ENCODE peak calls at places on chromosome 15, in four cellular contexts. One of them, this sample, is unnamed. For H3K36me3, the result is how much of the 10 kb centered on the place peaks cover.

GRCh38 chr15:74752486-74753395 is 4.1 kb downstream of the CYP1A2 start:
- DNase-seq in GM12878: no peak
- DNase-seq in ovary: no peak
- DNase-seq in K562: no peak
- DNase-seq in this sample: no peak

GRCh38 chr15:92654662-92655061 is 913 bp downstream of the FAM174B start:
- DNase-seq in GM12878: no peak
- DNase-seq in ovary: no peak
- DNase-seq in K562: no peak
- DNase-seq in this sample: no peak

GRCh38 chr15:51536965-51537574 is 85.5 kb downstream of the DMXL2 start:
- DNase-seq in GM12878: no peak
- DNase-seq in ovary: no peak
- DNase-seq in K562: peak
- DNase-seq in this sample: no peak

GRCh38 chr15:77418341-77419049 is 1.4 kb downstream of the PEAK1 start:
- DNase-seq in GM12878: no peak
- DNase-seq in ovary: no peak
- DNase-seq in K562: no peak
- DNase-seq in this sample: no peak

GRCh38 chr15:56180851-56181250 is 62.8 kb downstream of the RFX7 start:
- DNase-seq in GM12878: no peak
- DNase-seq in ovary: no peak
- DNase-seq in K562: no peak
- DNase-seq in this sample: no peak

GRCh38 chr15:65132841-65133549 is 613 bp downstream of the PDCD7 start:
- DNase-seq in GM12878: no peak
- DNase-seq in ovary: no peak
- DNase-seq in K562: peak
- DNase-seq in this sample: peak

GRCh38 chr15:54820098-54820497 is 376.6 kb downstream of the RSL24D1 start:
- DNase-seq in GM12878: no peak
- DNase-seq in ovary: no peak
- DNase-seq in K562: no peak
- DNase-seq in this sample: no peak

GRCh38 chr15:78000089-78000926 is 77.2 kb downstream of the TBC1D2B start:
- DNase-seq in GM12878: no peak
- DNase-seq in ovary: peak
- DNase-seq in K562: peak
- DNase-seq in this sample: peak

GRCh38 chr15:100623301-100623700 is 20.9 kb downstream of the ASB7 start:
- DNase-seq in GM12878: no peak
- DNase-seq in ovary: no peak
- DNase-seq in K562: no peak
- DNase-seq in this sample: no peak

GRCh38 chr15:66154581-66154980 is 99.0 kb downstream of the MEGF11 start:
- DNase-seq in GM12878: no peak
- DNase-seq in ovary: no peak
- DNase-seq in K562: no peak
- DNase-seq in this sample: no peak

DNA sequence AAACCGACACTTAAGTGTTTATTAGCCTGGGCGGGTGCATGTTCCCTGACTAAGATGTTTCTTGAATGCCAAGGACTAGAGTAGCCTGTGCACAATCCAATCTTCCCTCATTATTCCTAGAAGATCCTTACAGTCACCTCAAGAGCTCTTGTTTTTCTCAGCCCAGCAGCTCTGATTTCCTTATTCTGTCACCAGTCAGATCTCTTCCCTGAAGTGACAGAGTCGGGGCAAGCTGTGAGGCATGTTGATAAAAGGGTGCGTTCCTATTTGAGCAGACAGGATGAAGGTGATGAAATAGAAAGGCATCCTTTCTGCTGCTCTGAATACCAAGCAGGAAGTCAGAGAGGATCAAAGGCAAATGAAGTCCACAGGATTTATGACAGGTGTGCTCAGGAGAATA is 125.6 kb upstream of the MCTP2 start:
- DNase-seq in GM12878: no peak
- DNase-seq in ovary: no peak
- DNase-seq in K562: no peak
- DNase-seq in this sample: no peak
- TF ChIP-seq EP300 in GM12878: no peak
- TF ChIP-seq EP300 in ovary: no peak
- TF ChIP-seq EP300 in K562: no peak
- TF ChIP-seq EP300 in this sample: no peak

DNA sequence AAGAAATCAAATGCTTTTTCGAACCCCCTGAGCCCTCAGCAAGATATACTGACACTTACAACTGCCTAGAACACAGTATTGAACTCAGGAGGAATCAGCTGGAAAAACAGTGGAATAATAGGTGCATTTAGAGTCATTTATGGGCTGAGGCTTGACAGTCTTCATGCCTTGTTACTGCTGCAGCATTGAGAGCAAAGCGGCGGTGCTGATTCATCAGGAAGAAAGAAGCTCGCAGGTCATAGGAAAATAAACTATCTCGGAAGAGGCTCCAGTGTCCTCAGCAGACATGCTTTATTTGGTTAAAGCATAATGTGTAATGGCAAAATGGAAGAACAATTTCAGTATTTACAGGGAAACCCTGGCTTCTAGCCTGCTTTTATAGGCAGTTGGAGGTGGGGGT is 30.1 kb upstream of the NEO1 start:
- DNase-seq in GM12878: no peak
- DNase-seq in ovary: no peak
- DNase-seq in K562: no peak
- DNase-seq in this sample: no peak
- H3K36me3 ChIP-seq in GM12878: under half
- H3K36me3 ChIP-seq in ovary: under half
- H3K36me3 ChIP-seq in K562: under half
- H3K36me3 ChIP-seq in this sample: under half

GRCh38 chr15:86164222-86164898 is 84.7 kb downstream of the AGBL1 start:
- DNase-seq in GM12878: no peak
- DNase-seq in ovary: no peak
- DNase-seq in K562: no peak
- DNase-seq in this sample: no peak
- TF ChIP-seq EP300 in GM12878: no peak
- TF ChIP-seq EP300 in ovary: no peak
- TF ChIP-seq EP300 in K562: no peak
- TF ChIP-seq EP300 in this sample: no peak

DNA sequence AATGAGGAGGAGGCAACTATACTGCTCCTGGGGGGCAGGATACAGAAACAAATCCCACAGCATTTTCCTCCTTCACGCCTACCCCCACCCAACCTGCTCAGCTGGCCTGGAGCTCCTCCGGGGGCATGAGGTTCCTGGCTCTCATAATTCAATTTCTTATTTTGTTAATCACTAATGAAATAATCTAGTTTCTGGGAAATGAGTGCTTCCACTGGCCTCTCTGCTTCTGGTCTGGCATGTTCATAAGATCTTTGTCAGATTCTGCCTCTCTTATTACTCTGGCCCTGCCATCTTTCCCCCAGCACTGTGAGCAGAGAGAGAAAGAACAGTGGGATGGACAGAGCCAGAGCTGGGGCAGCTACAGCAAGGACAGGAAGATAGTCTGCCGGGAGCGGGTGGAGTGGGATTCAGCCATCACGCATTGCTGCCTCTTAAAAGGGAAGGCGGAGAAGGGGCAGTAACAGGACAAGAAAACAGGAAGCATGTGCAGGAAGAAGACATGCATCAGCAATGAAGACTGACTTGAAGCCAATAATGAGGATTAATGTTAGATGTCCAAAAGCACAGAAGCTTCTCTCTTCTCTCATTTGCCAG is 13.6 kb downstream of the RPAP1 start:
- DNase-seq in GM12878: no peak
- DNase-seq in ovary: no peak
- DNase-seq in K562: no peak
- DNase-seq in this sample: no peak
- H3K36me3 ChIP-seq in GM12878: under half
- H3K36me3 ChIP-seq in ovary: under half
- H3K36me3 ChIP-seq in K562: half or more
- H3K36me3 ChIP-seq in this sample: under half

GRCh38 chr15:85406916-85407315 is 26.5 kb downstream of the AKAP13 start:
- DNase-seq in GM12878: no peak
- DNase-seq in ovary: no peak
- DNase-seq in K562: no peak
- DNase-seq in this sample: no peak

GRCh38 chr15:85404922-85405293 is 24.5 kb downstream of the AKAP13 start:
- DNase-seq in GM12878: no peak
- DNase-seq in ovary: no peak
- DNase-seq in K562: no peak
- DNase-seq in this sample: no peak

GRCh38 chr15:85408270-85408746 is 27.9 kb downstream of the AKAP13 start:
- DNase-seq in GM12878: peak
- DNase-seq in ovary: no peak
- DNase-seq in K562: no peak
- DNase-seq in this sample: no peak

GRCh38 chr15:85405467-85405866 is 25.1 kb downstream of the AKAP13 start:
- DNase-seq in GM12878: no peak
- DNase-seq in ovary: no peak
- DNase-seq in K562: no peak
- DNase-seq in this sample: no peak

GRCh38 chr15:85407421-85408269 is 27.2 kb downstream of the AKAP13 start:
- DNase-seq in GM12878: no peak
- DNase-seq in ovary: no peak
- DNase-seq in K562: no peak
- DNase-seq in this sample: no peak
- TF ChIP-seq EP300 in GM12878: no peak
- TF ChIP-seq EP300 in ovary: no peak
- TF ChIP-seq EP300 in K562: no peak
- TF ChIP-seq EP300 in this sample: no peak

GRCh38 chr15:49438970-49439631 is 16.1 kb downstream of the FGF7 start:
- DNase-seq in GM12878: peak
- DNase-seq in ovary: no peak
- DNase-seq in K562: no peak
- DNase-seq in this sample: peak
- H3K36me3 ChIP-seq in GM12878: under half
- H3K36me3 ChIP-seq in ovary: under half
- H3K36me3 ChIP-seq in K562: under half
- H3K36me3 ChIP-seq in this sample: under half